ENCODE peak calls at places on chromosomes 12 and 14, in seven cellular contexts. Y is OCI-LY7; D is psoas muscle; M is uterus; E is mucosa of descending colon; Z is CD8-positive, alpha-beta memory T cell; L is tibial nerve. X is an unnamed sample.
A peak's percentile ranks its signal among the peaks of the same experiment; 100 is the strongest.

GRCh38 chr14:80491131-80491530 is 279.8 kb upstream of the DIO2 start:
- DNase-seq in Z (no peak), D (peak; percentile 49), L (peak; percentile 37), Y (peak; percentile 16), E (peak; percentile 51), M (no peak), X (no peak)

GRCh38 chr12:71804505-71804904 is 35.1 kb upstream of the TBC1D15 start:
- DNase-seq in Y (no peak), D (no peak), E (no peak), Z (no peak), M (no peak), L (no peak), X (peak; percentile 49)

GRCh38 chr12:131142891-131143637 is 189.4 kb downstream of the ADGRD1 start:
- DNase-seq in D (no peak), M (no peak), E (no peak), Z (no peak), Y (no peak), L (no peak), X (no peak)

GRCh38 chr12:94140556-94140955 is 7.8 kb upstream of the PLXNC1 start:
- DNase-seq in E (peak; percentile 55), Z (peak; percentile 31), L (no peak), D (no peak), Y (peak; percentile 59), M (no peak), X (peak; percentile 54)

GRCh38 chr12:92144045-92144630 is 1.5 kb downstream of the BTG1 start:
- DNase-seq in E (peak; percentile 87), L (peak; percentile 57), Z (peak; percentile 81), D (peak; percentile 48), Y (peak; percentile 88), M (peak; percentile 68), X (peak; percentile 70)

GRCh38 chr14:50085570-50086315 is 30.6 kb downstream of the VCPKMT start:
- DNase-seq in E (no peak), M (no peak), Z (peak; percentile 49), Y (peak; percentile 79), L (no peak), D (no peak), X (no peak)

GRCh38 chr12:116820077-116820656 is 61.1 kb downstream of the HRK start:
- DNase-seq in D (no peak), Z (no peak), M (no peak), L (no peak), E (no peak), Y (no peak), X (no peak)

GRCh38 chr12:51891843-51892242 is 3.9 kb downstream of the ANKRD33 start:
- DNase-seq in D (no peak), L (no peak), E (no peak), Z (no peak), Y (peak; percentile 11), M (no peak), X (no peak)

GRCh38 chr12:27332407-27333310 is at the start of gene BMAL2:
- DNase-seq in D (peak; percentile 35), L (no peak), E (peak; percentile 26), M (peak; percentile 27), Z (peak; percentile 23), Y (peak; percentile 5), X (peak; percentile 84)

GRCh38 chr12:28899951-28900350 is 249.1 kb upstream of the FAR2 start:
- DNase-seq in E (no peak), L (no peak), Z (no peak), D (no peak), M (no peak), Y (no peak), X (no peak)

GRCh38 chr12:21717756-21718155 is 56.8 kb downstream of the KCNJ8 start:
- DNase-seq in D (no peak), L (no peak), Z (no peak), E (no peak), Y (no peak), M (no peak), X (no peak)

GRCh38 chr12:84911331-84912190 is 1.0 kb downstream of the SLC6A15 start:
- DNase-seq in E (peak; percentile 55), Z (no peak), D (no peak), Y (no peak), M (peak; percentile 37), L (no peak), X (peak; percentile 24)

GRCh38 chr14:97499790-97500481 is 702.8 kb downstream of the VRK1 start:
- DNase-seq in Y (no peak), L (no peak), D (no peak), E (no peak), M (no peak), Z (no peak), X (no peak)

GRCh38 chr12:29796823-29797263 is 13.1 kb upstream of the TMTC1 start:
- DNase-seq in D (no peak), M (peak; percentile 23), L (no peak), Y (no peak), Z (no peak), E (peak; percentile 10), X (no peak)

GRCh38 chr12:130014485-130014807 is 110.6 kb upstream of the TMEM132D start:
- DNase-seq in Y (no peak), M (no peak), E (no peak), D (no peak), L (no peak), Z (no peak), X (no peak)

GRCh38 chr12:113056631-113057488 is at the start of gene DTX1:
- DNase-seq in Z (peak; percentile 26), L (no peak), D (peak; percentile 44), Y (peak; percentile 66), E (peak; percentile 9), M (no peak), X (no peak)

GRCh38 chr12:3641428-3641883 is 111.5 kb downstream of the CRACR2A start:
- DNase-seq in Z (no peak), L (peak; percentile 52), M (no peak), Y (no peak), E (no peak), D (peak; percentile 27), X (no peak)

GRCh38 chr12:54997914-54998507 is 13.4 kb upstream of the TESPA1 start:
- DNase-seq in L (no peak), E (no peak), Z (no peak), D (no peak), M (no peak), Y (no peak), X (no peak)

GRCh38 chr14:100790785-100791667 is 34.9 kb upstream of the MEG3 start:
- DNase-seq in M (no peak), L (no peak), E (no peak), Y (no peak), D (no peak), Z (no peak), X (no peak)

GRCh38 chr12:93502802-93503623 is 35.7 kb downstream of the MRPL42 start:
- DNase-seq in L (no peak), E (peak; percentile 73), M (peak; percentile 36), Z (peak; percentile 50), Y (peak; percentile 53), D (no peak), X (peak; percentile 67)

DNA sequence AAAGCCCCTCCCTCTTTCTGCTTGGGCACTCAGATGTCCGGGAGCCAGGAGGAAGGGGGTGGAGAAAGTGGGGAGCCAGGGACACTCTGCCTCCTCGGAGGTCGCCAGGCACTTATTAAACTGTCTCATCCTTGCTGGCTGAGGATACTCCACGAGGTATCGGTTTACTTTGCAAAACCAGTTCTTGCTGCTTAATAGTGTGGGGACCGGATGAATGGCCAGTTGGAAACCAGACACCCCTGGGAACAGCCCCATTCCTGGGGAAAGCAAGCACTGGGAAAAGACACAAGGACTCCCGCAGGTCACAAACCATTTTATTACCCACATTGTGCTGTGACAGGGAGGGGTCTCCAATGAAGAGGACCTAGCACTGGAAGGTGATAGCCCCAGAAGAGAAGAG is 34.2 kb downstream of the CCDC88C start:
- DNase-seq in E (no peak), L (no peak), D (no peak), M (no peak), Z (no peak), Y (no peak), X (no peak)
- H3K4me1 ChIP-seq in E (peaks cover 30% of the 10 kb centered on the region), L (no peaks in the 10 kb centered on the region), D (no peaks in the 10 kb centered on the region), M (no peaks in the 10 kb centered on the region), Z (peaks cover 99% of the 10 kb centered on the region), Y (peaks cover 97% of the 10 kb centered on the region), X (no peaks in the 10 kb centered on the region)

DNA sequence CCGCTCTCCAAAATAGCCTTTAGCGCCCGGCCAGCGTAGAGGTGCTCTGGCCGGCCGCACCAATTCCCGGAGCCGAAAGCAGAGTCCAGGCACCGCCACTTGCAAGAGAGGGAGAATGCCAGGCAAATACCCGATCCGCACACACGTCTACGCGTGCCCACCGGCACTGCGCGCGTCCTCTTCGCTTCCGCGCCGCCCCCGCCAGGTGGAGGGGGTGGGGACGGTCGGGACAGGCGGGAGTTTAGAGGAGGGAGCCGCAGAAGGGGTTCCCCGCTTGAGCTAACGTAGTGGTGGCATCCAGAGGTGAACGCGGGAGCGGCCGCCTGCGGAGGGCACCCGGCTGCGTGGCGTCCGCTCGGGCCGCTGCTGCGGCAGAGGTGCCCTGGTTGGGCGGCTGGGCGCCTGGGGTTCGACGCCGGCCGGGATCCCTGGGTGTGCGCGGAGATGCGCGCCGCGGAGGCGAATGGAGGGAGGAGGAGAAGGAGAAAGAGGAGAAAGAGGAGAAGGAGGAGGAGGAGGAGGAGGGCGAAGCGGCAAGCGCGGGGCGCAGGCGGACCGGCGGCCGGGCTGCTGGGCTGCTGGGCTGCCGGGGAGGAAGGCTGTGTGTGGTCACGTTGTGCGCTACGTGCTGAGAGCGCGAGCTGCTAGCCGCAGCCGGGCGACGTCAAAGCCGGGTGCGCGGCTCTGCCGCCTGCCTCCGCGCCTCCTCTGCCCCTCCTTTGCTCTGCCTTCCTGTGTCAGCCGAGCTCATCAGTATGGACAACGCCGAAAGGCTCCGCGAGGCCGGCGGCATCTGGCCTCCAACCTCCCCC is at the start of gene MDGA2:
- DNase-seq in Z (no peak), Y (no peak), E (no peak), L (no peak), D (no peak), M (no peak), X (no peak)
- H3K4me3 ChIP-seq in Z (no peak within 1 kb of the TSS), Y (no peak within 1 kb of the TSS), E (no peak within 1 kb of the TSS), L (peak within 1 kb of the TSS; percentile 37), D (peak within 1 kb of the TSS; percentile 32), M (no peak within 1 kb of the TSS), X (no peak within 1 kb of the TSS)

GRCh38 chr14:65200454-65200853 is 98.1 kb upstream of the MAX start:
- DNase-seq in Z (no peak), E (no peak), D (no peak), L (no peak), Y (no peak), M (no peak), X (no peak)
- H3K4me1 ChIP-seq in Z (peaks cover 5% of the 10 kb centered on the region), E (no peaks in the 10 kb centered on the region), D (no peaks in the 10 kb centered on the region), L (no peaks in the 10 kb centered on the region), Y (peaks cover 61% of the 10 kb centered on the region), M (no peaks in the 10 kb centered on the region), X (no peaks in the 10 kb centered on the region)

DNA sequence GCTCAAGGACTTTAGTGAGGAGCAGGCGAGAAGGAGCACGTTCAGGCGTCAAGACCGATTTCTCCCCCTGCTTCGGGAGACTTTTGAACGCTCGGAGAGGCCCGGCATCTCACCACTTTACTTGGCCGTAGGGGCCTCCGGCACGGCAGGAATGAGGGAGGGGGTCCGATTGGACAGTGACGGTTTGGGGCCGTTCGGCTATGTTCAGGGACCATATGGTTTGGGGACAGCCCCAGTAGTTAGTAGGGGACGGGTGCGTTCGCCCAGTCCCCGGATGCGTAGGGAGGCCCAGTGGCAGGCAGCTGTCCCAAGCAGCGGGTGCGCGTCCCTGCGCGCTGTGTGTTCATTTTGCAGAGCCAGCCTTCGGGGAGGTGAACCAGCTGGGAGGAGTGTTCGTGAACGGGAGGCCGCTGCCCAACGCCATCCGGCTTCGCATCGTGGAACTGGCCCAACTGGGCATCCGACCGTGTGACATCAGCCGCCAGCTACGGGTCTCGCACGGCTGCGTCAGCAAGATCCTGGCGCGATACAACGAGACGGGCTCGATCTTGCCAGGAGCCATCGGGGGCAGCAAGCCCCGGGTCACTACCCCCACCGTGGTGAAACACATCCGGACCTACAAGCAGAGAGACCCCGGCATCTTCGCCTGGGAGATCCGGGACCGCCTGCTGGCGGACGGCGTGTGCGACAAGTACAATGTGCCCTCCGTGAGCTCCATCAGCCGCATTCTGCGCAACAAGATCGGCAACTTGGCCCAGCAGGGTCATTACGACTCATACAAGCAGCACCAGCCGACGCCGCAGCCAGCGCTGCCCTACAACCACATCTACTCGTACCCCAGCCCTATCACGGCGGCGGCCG is 1.1 kb downstream of the PAX9 start:
- DNase-seq in E (no peak), M (no peak), L (no peak), Z (no peak), D (no peak), Y (no peak), X (no peak)
- H3K4me3 ChIP-seq in E (no peak overlapping the region), M (no peak overlapping the region), L (peak overlapping the region; percentile 39), Z (no peak overlapping the region), D (peak overlapping the region; percentile 60), Y (peak overlapping the region; percentile 63), X (peak overlapping the region; percentile 64)